ENCODE peak calls at places on chromosome 17, in eight cellular contexts. G is tibial artery, S is IMR-90, E is Peyer's patch, H is adrenal gland, I is heart left ventricle, D is A673, Q is uterus. X is an unnamed sample. For H3K4me1, the result is how much of the 10 kb centered on the place peaks cover.

GRCh38 chr17:2030779-2031163 is 818 bp downstream of the DPH1 start:
- DNase-seq in H (peak), Q (peak), I (no peak), D (no peak), E (no peak), G (no peak), S (no peak), X (no peak)

GRCh38 chr17:43536236-43537088 is 9.7 kb downstream of the ETV4 start:
- DNase-seq in E (no peak), D (peak), Q (no peak), H (no peak), I (no peak), G (no peak), S (peak), X (no peak)

GRCh38 chr17:37060966-37061365 is 112.2 kb downstream of the AATF start:
- DNase-seq in H (no peak), I (no peak), S (no peak), E (no peak), Q (no peak), D (no peak), G (no peak), X (no peak)

GRCh38 chr17:74490716-74491115 is 24.3 kb downstream of the CD300A start:
- DNase-seq in H (no peak), E (peak), G (peak), Q (no peak), D (no peak), S (no peak), I (no peak), X (no peak)

GRCh38 chr17:75773808-75774470 is 8.9 kb upstream of the GALK1 start:
- DNase-seq in Q (peak), I (no peak), H (no peak), G (peak), S (no peak), D (no peak), E (no peak), X (no peak)

GRCh38 chr17:82228842-82229685 is at the start of gene SLC16A3:
- DNase-seq in E (peak), D (no peak), G (peak), S (peak), I (peak), Q (peak), H (no peak), X (peak)

GRCh38 chr17:36608794-36609497 is 7.6 kb downstream of the MRM1 start:
- DNase-seq in S (peak), Q (peak), G (no peak), D (peak), E (no peak), I (peak), H (peak), X (peak)

GRCh38 chr17:43372273-43372911 is 26.4 kb upstream of the ARL4D start:
- DNase-seq in H (no peak), Q (peak), I (no peak), D (no peak), G (peak), E (peak), S (no peak), X (no peak)

GRCh38 chr17:65699459-65699858 is 138.0 kb upstream of the AXIN2 start:
- DNase-seq in S (no peak), I (no peak), E (no peak), H (no peak), D (no peak), Q (no peak), G (no peak), X (no peak)

GRCh38 chr17:42414782-42415409 is 8.2 kb downstream of the CAVIN1 start:
- DNase-seq in Q (no peak), G (no peak), D (no peak), E (peak), H (no peak), I (no peak), S (no peak), X (no peak)

GRCh38 chr17:49013311-49014205 is 16.4 kb downstream of the IGF2BP1 start:
- DNase-seq in E (no peak), S (no peak), H (no peak), D (peak), G (no peak), Q (no peak), I (no peak), X (no peak)

GRCh38 chr17:66727634-66728570 is 107.0 kb upstream of the CACNG5 start:
- DNase-seq in I (no peak), Q (peak), H (peak), S (peak), D (peak), G (no peak), E (no peak), X (peak)

GRCh38 chr17:50270430-50271172 is 3.7 kb upstream of the TMEM92 start:
- DNase-seq in I (no peak), G (peak), Q (peak), S (peak), D (no peak), E (no peak), H (peak), X (peak)

GRCh38 chr17:42284566-42284965 is 3.7 kb upstream of the STAT5A start:
- DNase-seq in Q (peak), G (no peak), S (no peak), H (peak), E (no peak), D (no peak), I (no peak), X (no peak)

GRCh38 chr17:61394630-61395408 is 4.8 kb upstream of the TBX2 start:
- DNase-seq in E (no peak), S (peak), H (no peak), G (peak), D (no peak), Q (no peak), I (peak), X (no peak)

GRCh38 chr17:76498886-76499667 is 2.1 kb downstream of the RHBDF2 start:
- DNase-seq in S (no peak), E (peak), H (no peak), G (no peak), I (no peak), Q (no peak), D (no peak), X (no peak)

GRCh38 chr17:39243155-39243554 is 17.4 kb upstream of the STAC2 start:
- DNase-seq in I (peak), Q (no peak), E (no peak), D (no peak), G (peak), H (no peak), S (no peak), X (no peak)

GRCh38 chr17:48181653-48182052 is 74.1 kb downstream of the SNX11 start:
- DNase-seq in Q (no peak), E (no peak), S (peak), H (no peak), I (no peak), G (no peak), D (peak), X (peak)

GRCh38 chr17:15945493-15946209 is 721 bp downstream of the ADORA2B start:
- DNase-seq in E (no peak), H (no peak), D (no peak), I (peak), S (peak), Q (no peak), G (no peak), X (peak)

DNA sequence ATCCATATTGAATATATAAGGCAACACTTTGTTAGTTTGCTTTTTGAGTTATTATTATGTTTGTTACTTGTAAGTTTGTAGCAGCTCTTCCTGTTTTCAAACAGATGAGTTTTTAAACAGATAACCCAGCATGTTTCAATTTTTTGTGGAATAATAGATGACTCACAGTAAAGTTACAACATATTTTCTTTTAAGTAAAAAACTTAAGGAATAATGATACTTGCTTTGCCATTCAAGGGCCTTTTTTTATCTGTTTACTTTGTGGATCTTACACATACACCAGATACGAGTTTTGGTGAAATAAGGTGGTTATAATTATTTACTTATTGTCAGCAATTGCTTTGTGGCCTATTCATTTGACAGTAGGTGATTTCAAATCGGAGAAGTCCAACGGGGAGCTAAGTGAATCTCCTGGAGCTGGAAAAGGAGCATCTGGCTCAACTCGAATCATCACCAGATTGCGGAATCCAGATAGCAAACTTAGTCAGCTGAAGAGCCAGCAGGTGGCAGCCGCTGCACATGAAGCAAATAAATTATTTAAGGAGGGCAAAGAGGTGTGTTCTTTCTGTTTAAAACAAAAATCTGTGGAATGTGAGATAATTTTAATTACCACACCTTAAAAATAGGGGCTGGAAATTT is 66.3 kb downstream of the BPTF start:
- DNase-seq in D (peak), I (no peak), E (no peak), Q (no peak), G (no peak), S (peak), H (peak), X (no peak)
- TF ChIP-seq CTCF in D (peak), I (no peak), E (peak), Q (no peak), G (no peak), S (peak), H (peak), X (no peak)

GRCh38 chr17:79799174-79799537 is 2.3 kb upstream of the CBX8 start:
- DNase-seq in H (no peak), I (no peak), E (no peak), S (no peak), Q (no peak), G (no peak), D (no peak), X (no peak)
- H3K4me1 ChIP-seq in H (under half), I (half or more), E (half or more), S (under half), Q (under half), G (under half), D (half or more), X (under half)

GRCh38 chr17:20992987-20993862 is 49.6 kb downstream of the USP22 start:
- DNase-seq in D (peak), H (peak), E (peak), S (peak), Q (peak), G (peak), I (no peak), X (peak)
- TF ChIP-seq CTCF in D (peak), H (peak), E (peak), S (peak), Q (peak), G (peak), I (peak), X (peak)

GRCh38 chr17:80456465-80457235 is 19.8 kb downstream of the NPTX1 start:
- DNase-seq in G (no peak), H (no peak), D (no peak), S (no peak), I (no peak), E (no peak), Q (peak), X (no peak)
- H3K4me1 ChIP-seq in G (under half), H (under half), D (under half), S (under half), I (under half), E (under half), Q (under half), X (under half)

GRCh38 chr17:5583426-5584382 is 605 bp downstream of the NLRP1 start:
- DNase-seq in G (peak), I (peak), H (no peak), D (no peak), Q (peak), S (peak), E (no peak), X (peak)
- TF ChIP-seq CTCF in G (peak), I (no peak), H (no peak), D (no peak), Q (no peak), S (no peak), E (no peak), X (no peak)

X was measured in colonic mucosa.